ENCODE peak calls at places on chromosome 1, in four cellular contexts. One of them, this sample, is unnamed.

GRCh38 chr1:68232354-68233148 is at the start of gene WLS:
- DNase-seq in Peyer's patch: no peak
- DNase-seq in HT1080: peak
- DNase-seq in Calu3: peak
- DNase-seq in this sample: peak

GRCh38 chr1:26275580-26276431 is 4.1 kb upstream of the SH3BGRL3 start:
- DNase-seq in Peyer's patch: peak
- DNase-seq in HT1080: peak
- DNase-seq in Calu3: peak
- DNase-seq in this sample: peak

GRCh38 chr1:220552672-220553258 is 24.8 kb downstream of the MARK1 start:
- DNase-seq in Peyer's patch: no peak
- DNase-seq in HT1080: peak
- DNase-seq in Calu3: no peak
- DNase-seq in this sample: peak

GRCh38 chr1:227925582-227926198 is 22.0 kb downstream of the WNT9A start:
- DNase-seq in Peyer's patch: no peak
- DNase-seq in HT1080: no peak
- DNase-seq in Calu3: no peak
- DNase-seq in this sample: no peak

GRCh38 chr1:27116697-27117096 is 38.2 kb downstream of the SLC9A1 start:
- DNase-seq in Peyer's patch: no peak
- DNase-seq in HT1080: peak
- DNase-seq in Calu3: no peak
- DNase-seq in this sample: peak

GRCh38 chr1:20496241-20496661 is 10.2 kb upstream of the CAMK2N1 start:
- DNase-seq in Peyer's patch: no peak
- DNase-seq in HT1080: peak
- DNase-seq in Calu3: peak
- DNase-seq in this sample: peak

GRCh38 chr1:36839485-36839884 is 194.8 kb downstream of the GRIK3 start:
- DNase-seq in Peyer's patch: no peak
- DNase-seq in HT1080: no peak
- DNase-seq in Calu3: no peak
- DNase-seq in this sample: no peak

GRCh38 chr1:225653463-225654276 is 747 bp upstream of the ENAH start:
- DNase-seq in Peyer's patch: peak
- DNase-seq in HT1080: no peak
- DNase-seq in Calu3: peak
- DNase-seq in this sample: peak

GRCh38 chr1:208531003-208531750 is 287.0 kb upstream of the PLXNA2 start:
- DNase-seq in Peyer's patch: no peak
- DNase-seq in HT1080: no peak
- DNase-seq in Calu3: no peak
- DNase-seq in this sample: no peak

GRCh38 chr1:221328371-221328770 is 413.5 kb downstream of the DUSP10 start:
- DNase-seq in Peyer's patch: no peak
- DNase-seq in HT1080: no peak
- DNase-seq in Calu3: no peak
- DNase-seq in this sample: no peak

GRCh38 chr1:243982451-243983018 is 68.5 kb upstream of the ZBTB18 start:
- DNase-seq in Peyer's patch: no peak
- DNase-seq in HT1080: peak
- DNase-seq in Calu3: no peak
- DNase-seq in this sample: no peak

GRCh38 chr1:162091681-162092524 is 22.4 kb downstream of the NOS1AP start:
- DNase-seq in Peyer's patch: no peak
- DNase-seq in HT1080: no peak
- DNase-seq in Calu3: no peak
- DNase-seq in this sample: peak

GRCh38 chr1:118878661-118879060 is 109.5 kb downstream of the TBX15 start:
- DNase-seq in Peyer's patch: no peak
- DNase-seq in HT1080: no peak
- DNase-seq in Calu3: no peak
- DNase-seq in this sample: no peak

GRCh38 chr1:31181515-31182343 is 58.0 kb downstream of the NKAIN1 start:
- DNase-seq in Peyer's patch: no peak
- DNase-seq in HT1080: peak
- DNase-seq in Calu3: peak
- DNase-seq in this sample: peak

GRCh38 chr1:180254854-180255253 is 24.8 kb downstream of the LHX4 start:
- DNase-seq in Peyer's patch: no peak
- DNase-seq in HT1080: no peak
- DNase-seq in Calu3: no peak
- DNase-seq in this sample: no peak

GRCh38 chr1:65958561-65959350 is 166.1 kb downstream of the PDE4B start:
- DNase-seq in Peyer's patch: peak
- DNase-seq in HT1080: peak
- DNase-seq in Calu3: peak
- DNase-seq in this sample: peak

GRCh38 chr1:165650981-165651625 is 20.1 kb downstream of the MGST3 start:
- DNase-seq in Peyer's patch: no peak
- DNase-seq in HT1080: peak
- DNase-seq in Calu3: no peak
- DNase-seq in this sample: no peak

GRCh38 chr1:3651939-3652537 is at the start of gene TP73:
- DNase-seq in Peyer's patch: no peak
- DNase-seq in HT1080: no peak
- DNase-seq in Calu3: no peak
- DNase-seq in this sample: peak

GRCh38 chr1:97017895-97018294 is 296.3 kb downstream of the PTBP2 start:
- DNase-seq in Peyer's patch: no peak
- DNase-seq in HT1080: peak
- DNase-seq in Calu3: peak
- DNase-seq in this sample: peak

GRCh38 chr1:2414297-2414958 is 2.1 kb upstream of the PEX10 start:
- DNase-seq in Peyer's patch: peak
- DNase-seq in HT1080: peak
- DNase-seq in Calu3: peak
- DNase-seq in this sample: peak

GRCh38 chr1:228344631-228345072 is 62.0 kb downstream of the TRIM11 start:
- DNase-seq in Peyer's patch: no peak
- DNase-seq in HT1080: peak
- DNase-seq in Calu3: peak
- DNase-seq in this sample: peak

GRCh38 chr1:66262233-66262632 is 271.7 kb upstream of the SGIP1 start:
- DNase-seq in Peyer's patch: no peak
- DNase-seq in HT1080: peak
- DNase-seq in Calu3: peak
- DNase-seq in this sample: peak

GRCh38 chr1:47894718-47895393 is 102.3 kb downstream of the TRABD2B start:
- DNase-seq in Peyer's patch: no peak
- DNase-seq in HT1080: peak
- DNase-seq in Calu3: peak
- DNase-seq in this sample: peak

GRCh38 chr1:151547119-151547899 is 7.2 kb downstream of the TUFT1 start:
- DNase-seq in Peyer's patch: no peak
- DNase-seq in HT1080: peak
- DNase-seq in Calu3: peak
- DNase-seq in this sample: peak

GRCh38 chr1:28104866-28105467 is 16.6 kb upstream of the EYA3 start:
- DNase-seq in Peyer's patch: no peak
- DNase-seq in HT1080: peak
- DNase-seq in Calu3: peak
- DNase-seq in this sample: peak

This sample was measured in PC-3.